ENCODE peak calls at places on chromosomes 6 and 20, in nine cellular contexts. One of them, this sample, is unnamed.

GRCh38 chr20:60851826-60852704 is 400.0 kb upstream of the CDH4 start:
- DNase-seq in COR-L47: no peak
- DNase-seq in AML-193: no peak
- DNase-seq in DMS 273 treated with DMSO at 0.1 percent for 48 hours: no peak
- DNase-seq in omental fat pad: no peak
- DNase-seq in stimulated activated CD4-positive, alpha-beta T cell treated with anti-CD3 and anti-CD28 coated beads, TNF-alpha, amount 100 ng/mL, for 24 hours: no peak
- DNase-seq in nephron progenitor cell: peak
- DNase-seq in LoVo: peak
- DNase-seq in neural crest cell: peak
- DNase-seq in this sample: no peak

GRCh38 chr6:38306915-38307314 is 332.8 kb downstream of the BTBD9 start:
- DNase-seq in omental fat pad: no peak
- DNase-seq in stimulated activated CD4-positive, alpha-beta T cell treated with anti-CD3 and anti-CD28 coated beads, TNF-alpha, amount 100 ng/mL, for 24 hours: no peak
- DNase-seq in DMS 273 treated with DMSO at 0.1 percent for 48 hours: no peak
- DNase-seq in LoVo: no peak
- DNase-seq in neural crest cell: no peak
- DNase-seq in AML-193: no peak
- DNase-seq in nephron progenitor cell: no peak
- DNase-seq in COR-L47: no peak
- DNase-seq in this sample: no peak

GRCh38 chr6:20291764-20292227 is 79.5 kb upstream of the MBOAT1 start:
- DNase-seq in nephron progenitor cell: peak
- DNase-seq in omental fat pad: peak
- DNase-seq in COR-L47: peak
- DNase-seq in stimulated activated CD4-positive, alpha-beta T cell treated with anti-CD3 and anti-CD28 coated beads, TNF-alpha, amount 100 ng/mL, for 24 hours: peak
- DNase-seq in neural crest cell: peak
- DNase-seq in LoVo: peak
- DNase-seq in DMS 273 treated with DMSO at 0.1 percent for 48 hours: peak
- DNase-seq in AML-193: peak
- DNase-seq in this sample: peak

GRCh38 chr6:4637691-4638433 is 138.3 kb upstream of the CDYL start:
- DNase-seq in omental fat pad: no peak
- DNase-seq in stimulated activated CD4-positive, alpha-beta T cell treated with anti-CD3 and anti-CD28 coated beads, TNF-alpha, amount 100 ng/mL, for 24 hours: peak
- DNase-seq in DMS 273 treated with DMSO at 0.1 percent for 48 hours: no peak
- DNase-seq in AML-193: no peak
- DNase-seq in nephron progenitor cell: no peak
- DNase-seq in LoVo: no peak
- DNase-seq in COR-L47: no peak
- DNase-seq in neural crest cell: no peak
- DNase-seq in this sample: no peak

GRCh38 chr6:42163941-42164340 is 9.2 kb upstream of the GUCA1A start:
- DNase-seq in omental fat pad: no peak
- DNase-seq in COR-L47: no peak
- DNase-seq in DMS 273 treated with DMSO at 0.1 percent for 48 hours: no peak
- DNase-seq in neural crest cell: no peak
- DNase-seq in LoVo: no peak
- DNase-seq in stimulated activated CD4-positive, alpha-beta T cell treated with anti-CD3 and anti-CD28 coated beads, TNF-alpha, amount 100 ng/mL, for 24 hours: no peak
- DNase-seq in nephron progenitor cell: no peak
- DNase-seq in AML-193: no peak
- DNase-seq in this sample: no peak

GRCh38 chr6:21678990-21679389 is 85.4 kb downstream of the SOX4 start:
- DNase-seq in neural crest cell: no peak
- DNase-seq in COR-L47: no peak
- DNase-seq in nephron progenitor cell: no peak
- DNase-seq in AML-193: no peak
- DNase-seq in stimulated activated CD4-positive, alpha-beta T cell treated with anti-CD3 and anti-CD28 coated beads, TNF-alpha, amount 100 ng/mL, for 24 hours: no peak
- DNase-seq in DMS 273 treated with DMSO at 0.1 percent for 48 hours: no peak
- DNase-seq in LoVo: no peak
- DNase-seq in omental fat pad: no peak
- DNase-seq in this sample: no peak

GRCh38 chr6:44704240-44705150 is 317.0 kb downstream of the CDC5L start:
- DNase-seq in omental fat pad: no peak
- DNase-seq in neural crest cell: no peak
- DNase-seq in COR-L47: no peak
- DNase-seq in DMS 273 treated with DMSO at 0.1 percent for 48 hours: no peak
- DNase-seq in LoVo: no peak
- DNase-seq in stimulated activated CD4-positive, alpha-beta T cell treated with anti-CD3 and anti-CD28 coated beads, TNF-alpha, amount 100 ng/mL, for 24 hours: no peak
- DNase-seq in AML-193: no peak
- DNase-seq in nephron progenitor cell: no peak
- DNase-seq in this sample: no peak

GRCh38 chr6:127637830-127638229 is 60.9 kb downstream of the C6orf58 start:
- DNase-seq in nephron progenitor cell: no peak
- DNase-seq in stimulated activated CD4-positive, alpha-beta T cell treated with anti-CD3 and anti-CD28 coated beads, TNF-alpha, amount 100 ng/mL, for 24 hours: no peak
- DNase-seq in omental fat pad: no peak
- DNase-seq in LoVo: no peak
- DNase-seq in DMS 273 treated with DMSO at 0.1 percent for 48 hours: no peak
- DNase-seq in COR-L47: no peak
- DNase-seq in AML-193: peak
- DNase-seq in neural crest cell: no peak
- DNase-seq in this sample: no peak

GRCh38 chr6:33706136-33706725 is 5.3 kb downstream of the UQCC2 start:
- DNase-seq in neural crest cell: no peak
- DNase-seq in LoVo: no peak
- DNase-seq in COR-L47: no peak
- DNase-seq in DMS 273 treated with DMSO at 0.1 percent for 48 hours: no peak
- DNase-seq in nephron progenitor cell: no peak
- DNase-seq in AML-193: no peak
- DNase-seq in omental fat pad: no peak
- DNase-seq in stimulated activated CD4-positive, alpha-beta T cell treated with anti-CD3 and anti-CD28 coated beads, TNF-alpha, amount 100 ng/mL, for 24 hours: no peak
- DNase-seq in this sample: no peak

GRCh38 chr6:104603108-104603745 is 256.5 kb downstream of the HACE1 start:
- DNase-seq in nephron progenitor cell: no peak
- DNase-seq in DMS 273 treated with DMSO at 0.1 percent for 48 hours: no peak
- DNase-seq in omental fat pad: no peak
- DNase-seq in AML-193: no peak
- DNase-seq in COR-L47: no peak
- DNase-seq in stimulated activated CD4-positive, alpha-beta T cell treated with anti-CD3 and anti-CD28 coated beads, TNF-alpha, amount 100 ng/mL, for 24 hours: no peak
- DNase-seq in neural crest cell: no peak
- DNase-seq in LoVo: no peak
- DNase-seq in this sample: no peak

GRCh38 chr6:2843138-2843740 is 1.6 kb upstream of the SERPINB1 start:
- DNase-seq in stimulated activated CD4-positive, alpha-beta T cell treated with anti-CD3 and anti-CD28 coated beads, TNF-alpha, amount 100 ng/mL, for 24 hours: no peak
- DNase-seq in neural crest cell: no peak
- DNase-seq in omental fat pad: no peak
- DNase-seq in DMS 273 treated with DMSO at 0.1 percent for 48 hours: no peak
- DNase-seq in COR-L47: no peak
- DNase-seq in AML-193: no peak
- DNase-seq in LoVo: no peak
- DNase-seq in nephron progenitor cell: no peak
- DNase-seq in this sample: no peak

GRCh38 chr6:84639396-84639795 is 125.0 kb downstream of the TBX18 start:
- DNase-seq in COR-L47: no peak
- DNase-seq in AML-193: no peak
- DNase-seq in nephron progenitor cell: no peak
- DNase-seq in stimulated activated CD4-positive, alpha-beta T cell treated with anti-CD3 and anti-CD28 coated beads, TNF-alpha, amount 100 ng/mL, for 24 hours: no peak
- DNase-seq in DMS 273 treated with DMSO at 0.1 percent for 48 hours: no peak
- DNase-seq in omental fat pad: no peak
- DNase-seq in neural crest cell: no peak
- DNase-seq in LoVo: no peak
- DNase-seq in this sample: no peak

GRCh38 chr20:35490736-35491181 is 35.4 kb downstream of the CEP250 start:
- DNase-seq in DMS 273 treated with DMSO at 0.1 percent for 48 hours: no peak
- DNase-seq in AML-193: peak
- DNase-seq in omental fat pad: no peak
- DNase-seq in stimulated activated CD4-positive, alpha-beta T cell treated with anti-CD3 and anti-CD28 coated beads, TNF-alpha, amount 100 ng/mL, for 24 hours: peak
- DNase-seq in LoVo: no peak
- DNase-seq in neural crest cell: no peak
- DNase-seq in COR-L47: no peak
- DNase-seq in nephron progenitor cell: no peak
- DNase-seq in this sample: no peak

GRCh38 chr6:40997256-40997957 is 41.6 kb downstream of the UNC5CL start:
- DNase-seq in neural crest cell: no peak
- DNase-seq in LoVo: peak
- DNase-seq in omental fat pad: no peak
- DNase-seq in COR-L47: peak
- DNase-seq in stimulated activated CD4-positive, alpha-beta T cell treated with anti-CD3 and anti-CD28 coated beads, TNF-alpha, amount 100 ng/mL, for 24 hours: no peak
- DNase-seq in AML-193: no peak
- DNase-seq in nephron progenitor cell: no peak
- DNase-seq in DMS 273 treated with DMSO at 0.1 percent for 48 hours: peak
- DNase-seq in this sample: no peak

This sample was measured in caudate nucleus.